ENCODE peak calls at places on chromosomes 13 and 19, in four cellular contexts. One of them, this sample, is unnamed.

GRCh38 chr19:5893296-5893903 is 10.2 kb downstream of the NDUFA11 start:
- DNase-seq in uterus: no peak
- DNase-seq in esophagus squamous epithelium: no peak
- DNase-seq in gastrocnemius medialis: no peak
- DNase-seq in this sample: no peak

GRCh38 chr13:21663197-21663596 is 7.7 kb upstream of the FGF9 start:
- DNase-seq in uterus: no peak
- DNase-seq in esophagus squamous epithelium: no peak
- DNase-seq in gastrocnemius medialis: no peak
- DNase-seq in this sample: no peak

GRCh38 chr19:15170345-15170744 is 30.4 kb downstream of the NOTCH3 start:
- DNase-seq in uterus: no peak
- DNase-seq in esophagus squamous epithelium: no peak
- DNase-seq in gastrocnemius medialis: no peak
- DNase-seq in this sample: no peak

GRCh38 chr19:7911509-7912143 is 3.0 kb upstream of the TGFBR3L start:
- DNase-seq in uterus: no peak
- DNase-seq in esophagus squamous epithelium: no peak
- DNase-seq in gastrocnemius medialis: no peak
- DNase-seq in this sample: no peak

GRCh38 chr13:54185101-54185500 is 1156.5 kb downstream of the OLFM4 start:
- DNase-seq in uterus: no peak
- DNase-seq in esophagus squamous epithelium: no peak
- DNase-seq in gastrocnemius medialis: no peak
- DNase-seq in this sample: no peak

GRCh38 chr13:62294210-62294609 is 878.6 kb upstream of the PCDH20 start:
- DNase-seq in uterus: no peak
- DNase-seq in esophagus squamous epithelium: no peak
- DNase-seq in gastrocnemius medialis: no peak
- DNase-seq in this sample: no peak

GRCh38 chr13:68056816-68057710 is 826.9 kb upstream of the PCDH9 start:
- DNase-seq in uterus: no peak
- DNase-seq in esophagus squamous epithelium: no peak
- DNase-seq in gastrocnemius medialis: no peak
- DNase-seq in this sample: no peak

GRCh38 chr19:48501446-48501960 is 10.1 kb downstream of the LMTK3 start:
- DNase-seq in uterus: no peak
- DNase-seq in esophagus squamous epithelium: no peak
- DNase-seq in gastrocnemius medialis: no peak
- DNase-seq in this sample: no peak

GRCh38 chr13:32851083-32852064 is 164.8 kb upstream of the KL start:
- DNase-seq in uterus: no peak
- DNase-seq in esophagus squamous epithelium: no peak
- DNase-seq in gastrocnemius medialis: no peak
- DNase-seq in this sample: no peak

GRCh38 chr19:15091918-15092753 is 10.1 kb downstream of the OR1I1 start:
- DNase-seq in uterus: no peak
- DNase-seq in esophagus squamous epithelium: no peak
- DNase-seq in gastrocnemius medialis: no peak
- DNase-seq in this sample: peak; percentile 55

GRCh38 chr19:55486043-55486970 is 1.3 kb downstream of the NAT14 start:
- DNase-seq in uterus: peak; percentile 67
- DNase-seq in esophagus squamous epithelium: no peak
- DNase-seq in gastrocnemius medialis: no peak
- DNase-seq in this sample: no peak

GRCh38 chr19:1113278-1113985 is 9.6 kb downstream of the GPX4 start:
- DNase-seq in uterus: peak; percentile 95
- DNase-seq in esophagus squamous epithelium: peak; percentile 69
- DNase-seq in gastrocnemius medialis: peak; percentile 95
- DNase-seq in this sample: peak; percentile 89

GRCh38 chr13:71634605-71635443 is 232.2 kb downstream of the DACH1 start:
- DNase-seq in uterus: no peak
- DNase-seq in esophagus squamous epithelium: no peak
- DNase-seq in gastrocnemius medialis: no peak
- DNase-seq in this sample: no peak

GRCh38 chr19:33490041-33490451 is 31.5 kb downstream of the PEPD start:
- DNase-seq in uterus: no peak
- DNase-seq in esophagus squamous epithelium: no peak
- DNase-seq in gastrocnemius medialis: no peak
- DNase-seq in this sample: no peak

GRCh38 chr13:69547780-69548179 is 559.8 kb upstream of the ATXN8OS start:
- DNase-seq in uterus: no peak
- DNase-seq in esophagus squamous epithelium: no peak
- DNase-seq in gastrocnemius medialis: no peak
- DNase-seq in this sample: no peak

GRCh38 chr19:15418112-15418587 is 638 bp downstream of the AKAP8L start:
- DNase-seq in uterus: no peak
- DNase-seq in esophagus squamous epithelium: no peak
- DNase-seq in gastrocnemius medialis: no peak
- DNase-seq in this sample: no peak

GRCh38 chr19:18274776-18275356 is 614 bp upstream of the IQCN start:
- DNase-seq in uterus: peak; percentile 95
- DNase-seq in esophagus squamous epithelium: no peak
- DNase-seq in gastrocnemius medialis: peak; percentile 94
- DNase-seq in this sample: peak; percentile 77
- TF ChIP-seq POLR2A in uterus: no peak
- TF ChIP-seq POLR2A in esophagus squamous epithelium: no peak
- TF ChIP-seq POLR2A in gastrocnemius medialis: no peak
- TF ChIP-seq POLR2A in this sample: no peak

DNA sequence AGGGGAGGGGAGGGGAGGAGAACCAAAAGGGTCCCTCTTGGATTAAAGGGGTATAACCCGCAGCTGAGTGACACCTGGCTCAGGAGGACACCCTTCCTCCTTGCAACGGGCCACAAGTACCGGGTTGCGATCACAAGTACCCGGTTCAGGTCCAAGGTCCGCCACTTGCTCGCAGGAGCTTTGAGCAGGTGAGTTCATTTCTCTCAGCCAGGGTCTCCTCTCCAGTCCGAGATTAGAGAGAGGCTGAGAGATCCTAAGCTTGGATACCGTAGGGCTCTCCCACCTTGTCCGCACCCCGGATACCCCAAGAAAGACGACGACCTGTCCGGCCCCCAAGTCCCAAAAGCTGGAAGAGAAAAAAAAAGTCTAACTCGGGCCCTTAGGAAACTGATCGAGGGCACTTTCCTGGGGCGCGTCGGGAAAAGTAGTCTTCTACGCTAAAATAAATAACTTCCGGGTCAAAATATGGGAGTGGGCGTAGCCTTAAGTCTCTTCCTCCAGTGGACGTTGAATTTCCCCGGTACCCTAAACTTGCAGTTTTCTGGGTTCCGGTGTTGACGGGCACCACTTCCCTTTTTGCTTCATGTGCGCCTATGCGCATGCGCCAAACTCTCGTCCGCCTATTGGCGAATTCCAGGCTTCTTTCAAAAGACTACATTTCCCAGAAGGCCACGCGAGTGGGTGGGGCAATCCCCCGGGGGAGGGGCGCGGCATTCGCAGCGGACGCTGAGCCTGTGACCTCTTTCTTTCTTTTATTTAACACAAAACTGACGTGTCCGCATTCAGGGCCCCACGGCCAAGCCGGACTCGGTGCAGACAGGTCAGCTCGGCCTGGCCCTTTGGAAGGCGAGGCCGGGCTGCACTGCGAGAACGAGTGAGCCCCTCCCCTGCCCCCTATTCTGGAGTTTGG is 4.4 kb downstream of the C19orf67 start:
- DNase-seq in uterus: peak; percentile 100
- DNase-seq in esophagus squamous epithelium: peak; percentile 90
- DNase-seq in gastrocnemius medialis: peak; percentile 99
- DNase-seq in this sample: peak; percentile 100
- TF ChIP-seq POLR2A in uterus: peak; percentile 79
- TF ChIP-seq POLR2A in esophagus squamous epithelium: peak; percentile 68
- TF ChIP-seq POLR2A in gastrocnemius medialis: peak; percentile 76
- TF ChIP-seq POLR2A in this sample: no peak

DNA sequence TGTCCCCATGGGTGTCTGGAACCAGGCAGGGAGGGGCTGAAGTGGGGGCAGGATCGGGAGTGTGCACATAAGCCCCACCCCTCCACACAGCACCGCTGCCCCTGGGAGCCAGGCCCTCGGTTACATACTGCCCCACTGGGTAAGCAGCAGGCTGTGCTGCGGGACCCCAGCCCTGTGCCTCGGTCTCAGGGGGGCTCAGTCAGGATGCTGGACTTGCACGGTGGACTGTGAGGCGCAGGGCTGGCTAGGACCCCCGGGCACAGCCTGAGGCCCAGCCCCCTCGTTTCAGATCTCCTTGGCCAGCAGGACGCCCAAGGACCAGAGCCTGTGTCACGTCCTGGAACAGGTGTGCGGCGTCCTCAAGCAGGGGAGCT is 16.3 kb downstream of the MPND start:
- DNase-seq in uterus: no peak
- DNase-seq in esophagus squamous epithelium: no peak
- DNase-seq in gastrocnemius medialis: no peak
- DNase-seq in this sample: no peak
- TF ChIP-seq POLR2A in uterus: no peak
- TF ChIP-seq POLR2A in esophagus squamous epithelium: no peak
- TF ChIP-seq POLR2A in gastrocnemius medialis: no peak
- TF ChIP-seq POLR2A in this sample: no peak

DNA sequence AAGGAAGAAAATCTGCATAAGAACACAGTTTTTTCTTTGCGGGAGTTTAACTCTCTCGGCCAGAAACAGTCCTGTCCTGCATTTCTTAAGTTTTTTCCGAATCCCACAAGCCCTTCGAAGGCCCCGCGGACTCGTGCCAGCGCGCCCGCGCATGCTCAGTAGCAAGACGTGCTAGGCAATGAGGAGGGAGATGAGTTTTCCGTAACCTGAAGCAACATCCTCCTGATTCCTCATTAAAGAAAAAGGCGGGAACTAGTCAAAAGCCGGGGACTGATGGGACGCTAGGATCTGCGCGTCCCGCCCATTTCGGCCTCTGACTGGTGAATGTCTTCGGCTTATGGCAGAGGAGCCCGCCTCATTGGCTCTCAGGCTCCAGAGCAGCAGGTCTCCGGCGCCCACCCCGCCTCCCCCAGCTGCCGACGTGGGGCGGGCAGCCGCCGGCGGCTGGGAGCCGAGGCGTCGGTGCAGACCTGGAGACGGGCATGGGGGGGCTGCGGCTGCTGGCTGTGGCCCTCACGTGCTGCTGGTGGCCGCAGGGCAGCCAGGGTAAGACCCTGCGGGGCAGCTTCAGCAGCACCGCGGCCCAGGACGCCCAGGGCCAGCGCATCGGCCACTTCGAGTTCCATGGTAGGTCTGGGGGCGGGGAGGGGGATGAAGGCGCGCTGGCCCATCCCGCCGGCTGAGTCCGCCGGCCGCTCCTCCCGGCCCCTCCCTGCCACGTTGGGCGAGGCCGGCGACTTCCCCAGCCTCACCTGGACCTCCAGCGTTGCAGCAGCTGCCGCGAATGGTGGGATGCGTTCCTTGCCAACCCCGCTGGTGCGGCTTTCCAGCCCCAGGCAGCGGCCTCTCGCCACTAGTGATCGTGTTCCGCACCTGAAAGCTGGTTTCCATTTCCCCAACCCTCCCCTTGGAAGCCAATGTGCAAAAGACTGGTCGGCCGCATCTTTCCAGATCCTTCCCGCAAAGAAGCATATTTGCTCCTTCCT is at the start of gene GPR180:
- DNase-seq in uterus: peak; percentile 95
- DNase-seq in esophagus squamous epithelium: peak; percentile 75
- DNase-seq in gastrocnemius medialis: peak; percentile 95
- DNase-seq in this sample: peak; percentile 99
- TF ChIP-seq POLR2A in uterus: peak; percentile 84
- TF ChIP-seq POLR2A in esophagus squamous epithelium: peak; percentile 87
- TF ChIP-seq POLR2A in gastrocnemius medialis: peak; percentile 65
- TF ChIP-seq POLR2A in this sample: no peak

GRCh38 chr19:46611791-46612190 is 10.7 kb downstream of the CALM3 start:
- DNase-seq in uterus: no peak
- DNase-seq in esophagus squamous epithelium: no peak
- DNase-seq in gastrocnemius medialis: peak; percentile 3
- DNase-seq in this sample: no peak

GRCh38 chr19:46610413-46610775 is 9.3 kb downstream of the CALM3 start:
- DNase-seq in uterus: no peak
- DNase-seq in esophagus squamous epithelium: no peak
- DNase-seq in gastrocnemius medialis: peak; percentile 2
- DNase-seq in this sample: no peak

GRCh38 chr19:46608581-46609345 is 7.6 kb downstream of the CALM3 start:
- DNase-seq in uterus: no peak
- DNase-seq in esophagus squamous epithelium: no peak
- DNase-seq in gastrocnemius medialis: peak; percentile 9
- DNase-seq in this sample: peak; percentile 80

GRCh38 chr19:46609511-46610412 is 8.6 kb downstream of the CALM3 start:
- DNase-seq in uterus: no peak
- DNase-seq in esophagus squamous epithelium: no peak
- DNase-seq in gastrocnemius medialis: peak; percentile 7
- DNase-seq in this sample: peak; percentile 74

DNA sequence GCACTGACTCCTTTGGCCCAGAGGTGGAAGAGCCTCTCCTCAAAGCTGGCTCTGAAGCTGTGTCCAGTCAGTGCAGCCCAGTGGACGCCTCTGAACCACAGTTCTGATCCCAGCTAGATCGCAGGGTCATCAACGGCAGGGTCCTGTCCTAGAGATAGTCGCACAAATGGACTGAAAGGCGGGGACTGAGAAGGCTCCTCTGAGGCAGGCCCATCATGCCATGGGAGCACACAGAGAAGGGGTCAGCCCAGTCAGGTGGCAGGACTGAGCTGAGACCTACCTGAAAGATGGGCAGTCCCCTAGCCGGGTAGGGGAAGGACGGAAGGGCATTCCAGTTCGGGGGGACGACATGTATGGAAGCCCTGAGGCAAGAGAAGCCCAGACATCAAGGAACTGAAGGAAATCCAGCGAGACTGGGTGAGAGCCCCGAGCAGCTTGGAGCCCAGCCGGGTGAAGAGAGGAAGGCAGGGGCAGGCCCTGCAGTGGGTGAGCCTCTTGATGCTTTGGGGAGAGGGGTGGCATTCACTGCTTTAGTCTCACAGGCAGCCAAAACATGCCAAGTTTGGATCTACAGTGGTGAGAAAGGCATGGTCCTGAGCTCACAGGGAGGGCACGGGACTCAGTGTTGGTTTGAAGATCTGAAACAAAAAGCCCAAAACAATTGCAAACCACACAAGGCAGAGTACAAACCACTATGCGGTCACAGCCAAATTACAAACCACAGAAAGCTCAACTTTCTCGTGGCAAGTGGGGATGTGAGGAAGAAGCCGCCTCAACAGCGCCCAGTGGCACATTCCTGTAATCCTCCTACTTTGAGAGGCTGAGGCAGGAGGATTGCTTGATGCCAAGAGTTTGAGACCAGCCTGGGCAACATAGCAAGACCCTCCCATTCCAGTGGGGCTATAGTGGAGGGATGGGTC is 10.0 kb downstream of the CALM3 start:
- DNase-seq in uterus: no peak
- DNase-seq in esophagus squamous epithelium: no peak
- DNase-seq in gastrocnemius medialis: peak; percentile 8
- DNase-seq in this sample: peak; percentile 79
- TF ChIP-seq POLR2A in uterus: no peak
- TF ChIP-seq POLR2A in esophagus squamous epithelium: no peak
- TF ChIP-seq POLR2A in gastrocnemius medialis: no peak
- TF ChIP-seq POLR2A in this sample: no peak

GRCh38 chr13:41652735-41653361 is 195.5 kb downstream of the RGCC start:
- DNase-seq in uterus: no peak
- DNase-seq in esophagus squamous epithelium: no peak
- DNase-seq in gastrocnemius medialis: no peak
- DNase-seq in this sample: no peak
- TF ChIP-seq POLR2A in uterus: no peak
- TF ChIP-seq POLR2A in esophagus squamous epithelium: no peak
- TF ChIP-seq POLR2A in gastrocnemius medialis: no peak
- TF ChIP-seq POLR2A in this sample: no peak